ENCODE peak calls at places on chromosomes 7 and 10, in four cellular contexts. U is HepG2, F is K562, B is GM12878. P is an unnamed sample.

GRCh38 chr10:91596821-91597396 is 36.0 kb downstream of the PPP1R3C start:
- DNase-seq in U (no peak), F (no peak), B (no peak), P (no peak)

GRCh38 chr7:94382155-94382554 is 12.5 kb upstream of the COL1A2 start:
- DNase-seq in U (no peak), F (no peak), B (no peak), P (no peak)

GRCh38 chr7:13542451-13542850 is 447.0 kb downstream of the ETV1 start:
- DNase-seq in U (no peak), F (no peak), B (no peak), P (no peak)

GRCh38 chr7:25889765-25890164 is 262.2 kb upstream of the NFE2L3 start:
- DNase-seq in U (no peak), F (no peak), B (no peak), P (no peak)

GRCh38 chr7:151218170-151218569 is 7.9 kb upstream of the H2BK1 start:
- DNase-seq in U (no peak), F (no peak), B (no peak), P (no peak)

GRCh38 chr10:42933454-42934340 is 143.2 kb upstream of the RET start:
- DNase-seq in U (no peak), F (no peak), B (no peak), P (no peak)

GRCh38 chr7:128172151-128172550 is 68.9 kb upstream of the LEP start:
- DNase-seq in U (no peak), F (no peak), B (no peak), P (no peak)

GRCh38 chr10:68154211-68154497 is 44.9 kb downstream of the MYPN start:
- DNase-seq in U (no peak), F (no peak), B (no peak), P (no peak)

GRCh38 chr7:115216652-115217051 is 294.8 kb downstream of the MDFIC start:
- DNase-seq in U (no peak), F (no peak), B (no peak), P (no peak)

GRCh38 chr7:28395806-28396205 is 16.5 kb upstream of the CREB5 start:
- DNase-seq in U (no peak), F (no peak), B (no peak), P (no peak)

GRCh38 chr10:17835688-17836087 is 26.5 kb downstream of the MRC1 start:
- DNase-seq in U (no peak), F (no peak), B (no peak), P (peak)

GRCh38 chr10:17290226-17290625 is 62.2 kb downstream of the VIM start:
- DNase-seq in U (no peak), F (peak), B (no peak), P (peak)

GRCh38 chr10:34526758-34527730 is 288.1 kb downstream of the PARD3 start:
- DNase-seq in U (no peak), F (no peak), B (no peak), P (peak)

GRCh38 chr10:97640868-97641811 is 669 bp downstream of the PI4K2A start:
- DNase-seq in U (no peak), F (peak), B (no peak), P (no peak)

GRCh38 chr7:15686209-15686956 is at the start of gene MEOX2:
- DNase-seq in U (no peak), F (no peak), B (no peak), P (no peak)

GRCh38 chr10:69757553-69758309 is 44.0 kb upstream of the COL13A1 start:
- DNase-seq in U (no peak), F (no peak), B (no peak), P (no peak)

GRCh38 chr10:35600193-35600592 is 4.9 kb upstream of the GJD4 start:
- DNase-seq in U (peak), F (no peak), B (no peak), P (no peak)

GRCh38 chr10:35607475-35608316 is 2.6 kb downstream of the GJD4 start:
- DNase-seq in U (no peak), F (no peak), B (no peak), P (no peak)

GRCh38 chr10:35608317-35608672 is 3.2 kb downstream of the GJD4 start:
- DNase-seq in U (no peak), F (no peak), B (no peak), P (no peak)

GRCh38 chr10:35606423-35606822 is 1.3 kb downstream of the GJD4 start:
- DNase-seq in U (no peak), F (no peak), B (no peak), P (no peak)

GRCh38 chr10:35605191-35605590 is at the start of gene GJD4:
- DNase-seq in U (no peak), F (peak), B (no peak), P (no peak)
- TF ChIP-seq CEBPB in U (no peak), F (no peak), B (no peak), P (no peak)

GRCh38 chr10:100346351-100346764 is 675 bp upstream of the SCD start:
- DNase-seq in U (peak), F (peak), B (peak), P (peak)

GRCh38 chr10:100346765-100347567 is at the start of gene SCD:
- DNase-seq in U (peak), F (peak), B (peak), P (peak)

GRCh38 chr10:100349087-100349486 is 2.1 kb downstream of the SCD start:
- DNase-seq in U (no peak), F (no peak), B (no peak), P (no peak)

GRCh38 chr10:100348389-100348927 is 1.4 kb downstream of the SCD start:
- DNase-seq in U (no peak), F (no peak), B (no peak), P (no peak)

DNA sequence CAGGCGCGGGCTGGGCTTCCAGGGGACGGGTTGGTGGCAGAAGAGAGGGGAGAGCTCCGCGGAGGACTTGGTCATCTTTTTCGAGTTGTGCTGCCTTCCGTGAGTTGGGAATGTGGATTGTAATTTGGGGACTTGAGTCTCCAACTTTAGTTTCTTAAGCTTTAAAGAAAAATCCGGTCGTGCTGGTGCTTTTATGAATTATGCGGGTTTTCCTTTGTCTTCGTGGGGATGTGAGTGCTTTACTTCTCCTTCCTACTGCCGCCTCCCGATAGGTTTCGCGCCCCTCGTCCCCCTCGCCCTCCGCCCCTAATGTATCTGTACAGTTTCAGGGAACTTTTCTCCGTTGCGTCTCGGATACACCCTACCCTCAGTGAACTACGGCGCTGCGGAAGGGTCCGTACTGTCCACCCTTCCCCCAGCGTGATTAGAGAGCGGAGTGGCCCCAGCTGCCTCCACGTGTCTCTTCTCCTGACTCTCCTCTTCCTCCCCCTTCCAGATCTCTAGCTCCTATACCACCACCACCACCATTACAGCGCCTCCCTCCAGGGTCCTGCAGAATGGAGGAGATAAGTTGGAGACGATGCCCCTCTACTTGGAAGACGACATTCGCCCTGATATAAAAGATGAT is 649 bp downstream of the SCD start:
- DNase-seq in U (no peak), F (no peak), B (no peak), P (no peak)
- TF ChIP-seq YY1 in U (no peak), F (no peak), B (no peak), P (no peak)

DNA sequence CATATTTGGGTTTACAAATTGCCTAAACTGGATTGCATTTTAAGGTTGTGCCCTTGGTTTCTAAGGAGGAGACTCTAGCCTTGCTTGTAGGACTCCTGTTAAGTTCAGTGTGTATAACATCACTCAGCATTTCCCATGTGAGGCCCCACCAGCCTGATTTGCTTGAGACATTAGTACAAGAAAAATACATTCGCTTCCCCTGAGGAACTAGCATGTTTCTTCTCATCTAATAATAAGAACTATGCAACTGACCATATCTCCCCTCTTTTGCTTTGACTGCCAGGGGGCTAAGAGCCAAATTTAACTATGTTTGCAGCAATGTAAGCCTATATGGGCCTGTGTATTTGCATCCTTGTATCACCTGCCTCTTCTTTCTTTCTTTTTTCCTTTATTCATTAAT is 737.9 kb downstream of the INHBA start:
- DNase-seq in U (no peak), F (no peak), B (no peak), P (no peak)
- TF ChIP-seq CEBPB in U (no peak), F (no peak), B (no peak), P (no peak)

GRCh38 chr10:24820616-24821015 is 96.9 kb upstream of the ARHGAP21 start:
- DNase-seq in U (no peak), F (no peak), B (no peak), P (no peak)

GRCh38 chr10:24824124-24824523 is 100.4 kb upstream of the ARHGAP21 start:
- DNase-seq in U (no peak), F (no peak), B (no peak), P (no peak)

GRCh38 chr10:24824536-24824935 is 100.8 kb upstream of the ARHGAP21 start:
- DNase-seq in U (no peak), F (no peak), B (no peak), P (no peak)

GRCh38 chr10:24822557-24822956 is 98.9 kb upstream of the ARHGAP21 start:
- DNase-seq in U (no peak), F (no peak), B (peak), P (no peak)

GRCh38 chr10:24821986-24822385 is 98.3 kb upstream of the ARHGAP21 start:
- DNase-seq in U (peak), F (no peak), B (no peak), P (peak)
- TF ChIP-seq YY1 in U (no peak), F (no peak), B (no peak), P (no peak)

GRCh38 chr10:23999445-23999844 is 209.5 kb upstream of the KIAA1217 start:
- DNase-seq in U (no peak), F (no peak), B (no peak), P (no peak)

GRCh38 chr10:24000271-24000813 is 208.6 kb upstream of the KIAA1217 start:
- DNase-seq in U (no peak), F (no peak), B (no peak), P (no peak)

GRCh38 chr10:23994459-23995046 is 214.4 kb upstream of the KIAA1217 start:
- DNase-seq in U (peak), F (peak), B (peak), P (peak)
- TF ChIP-seq CEBPB in U (no peak), F (no peak), B (no peak), P (no peak)

DNA sequence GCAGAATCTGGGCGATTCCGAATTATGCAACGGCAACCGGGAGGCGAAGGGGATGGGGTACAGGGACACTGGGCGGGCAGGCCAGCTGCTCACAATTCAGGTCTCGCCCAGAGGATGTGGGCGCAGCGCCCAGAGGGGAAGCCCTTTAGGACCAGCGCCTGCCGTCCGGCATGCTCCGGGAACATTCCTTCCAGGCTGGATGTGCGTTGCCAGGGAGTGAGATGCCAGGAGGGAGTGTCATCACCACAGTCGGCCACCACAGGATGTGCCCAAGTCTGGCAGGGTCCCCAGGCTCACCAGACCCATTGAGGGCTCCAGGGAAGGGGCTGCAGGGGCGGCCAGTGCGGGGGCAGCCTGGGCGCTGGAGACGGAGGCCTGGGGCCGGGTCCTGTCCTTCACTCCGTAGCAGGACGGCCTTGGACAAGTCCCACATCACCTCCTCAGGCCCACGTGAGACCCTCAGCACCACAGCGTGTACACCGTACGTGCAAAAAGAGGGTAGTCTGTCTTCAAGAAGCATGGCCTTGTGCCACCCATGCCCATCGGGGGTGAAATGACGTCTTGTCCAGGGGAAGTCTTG is 63.9 kb downstream of the FOXL3 start:
- DNase-seq in U (no peak), F (no peak), B (no peak), P (no peak)
- TF ChIP-seq YY1 in U (no peak), F (no peak), B (no peak), P (no peak)

GRCh38 chr10:61939575-61940301 is 38.2 kb downstream of the ARID5B start:
- DNase-seq in U (no peak), F (peak), B (no peak), P (no peak)
- TF ChIP-seq CEBPB in U (no peak), F (no peak), B (no peak), P (no peak)

GRCh38 chr10:124648738-124649137 is 95.4 kb downstream of the FAM53B start:
- DNase-seq in U (no peak), F (peak), B (peak), P (no peak)
- TF ChIP-seq YY1 in U (no peak), F (no peak), B (no peak), P (no peak)

P was measured in HCT116.